ENCODE peak calls at places on chromosomes 5 and 9, in seven cellular contexts. One of them, this sample, is unnamed. For H3K36me3, the result is how much of the 10 kb centered on the place peaks cover.

GRCh38 chr9:5549671-5550650 is 39.6 kb downstream of the PDCD1LG2 start:
- DNase-seq in body of pancreas: no peak
- DNase-seq in heart left ventricle: no peak
- DNase-seq in spleen: no peak
- DNase-seq in adrenal gland: no peak
- DNase-seq in uterus: no peak
- DNase-seq in sigmoid colon: no peak
- DNase-seq in this sample: peak

GRCh38 chr5:135741040-135741439 is 93.4 kb upstream of the SLC25A48 start:
- DNase-seq in adrenal gland: no peak
- DNase-seq in sigmoid colon: no peak
- DNase-seq in uterus: no peak
- DNase-seq in spleen: no peak
- DNase-seq in body of pancreas: no peak
- DNase-seq in heart left ventricle: no peak
- DNase-seq in this sample: no peak

GRCh38 chr9:121182976-121183375 is 18.7 kb downstream of the RAB14 start:
- DNase-seq in spleen: no peak
- DNase-seq in sigmoid colon: no peak
- DNase-seq in body of pancreas: no peak
- DNase-seq in uterus: no peak
- DNase-seq in heart left ventricle: no peak
- DNase-seq in adrenal gland: no peak
- DNase-seq in this sample: no peak

GRCh38 chr5:133688386-133688785 is 76.0 kb upstream of the FSTL4 start:
- DNase-seq in adrenal gland: no peak
- DNase-seq in body of pancreas: no peak
- DNase-seq in spleen: no peak
- DNase-seq in sigmoid colon: no peak
- DNase-seq in uterus: no peak
- DNase-seq in heart left ventricle: no peak
- DNase-seq in this sample: no peak

GRCh38 chr9:131610231-131610761 is 65.0 kb downstream of the PRRT1B start:
- DNase-seq in adrenal gland: no peak
- DNase-seq in body of pancreas: no peak
- DNase-seq in spleen: no peak
- DNase-seq in sigmoid colon: peak
- DNase-seq in uterus: peak
- DNase-seq in heart left ventricle: peak
- DNase-seq in this sample: peak

GRCh38 chr5:150183436-150183835 is 6.4 kb upstream of the SLC6A7 start:
- DNase-seq in uterus: no peak
- DNase-seq in spleen: no peak
- DNase-seq in sigmoid colon: no peak
- DNase-seq in adrenal gland: no peak
- DNase-seq in heart left ventricle: no peak
- DNase-seq in body of pancreas: no peak
- DNase-seq in this sample: no peak

GRCh38 chr5:161372682-161373344 is 173.7 kb downstream of the GABRB2 start:
- DNase-seq in adrenal gland: no peak
- DNase-seq in body of pancreas: no peak
- DNase-seq in heart left ventricle: no peak
- DNase-seq in spleen: no peak
- DNase-seq in uterus: no peak
- DNase-seq in sigmoid colon: no peak
- DNase-seq in this sample: no peak

GRCh38 chr5:32144637-32145207 is 29.4 kb downstream of the GOLPH3 start:
- DNase-seq in sigmoid colon: no peak
- DNase-seq in uterus: no peak
- DNase-seq in heart left ventricle: no peak
- DNase-seq in spleen: no peak
- DNase-seq in body of pancreas: peak
- DNase-seq in adrenal gland: no peak
- DNase-seq in this sample: no peak

GRCh38 chr5:180352116-180352975 is 790 bp downstream of the GFPT2 start:
- DNase-seq in body of pancreas: peak
- DNase-seq in spleen: no peak
- DNase-seq in adrenal gland: peak
- DNase-seq in heart left ventricle: peak
- DNase-seq in sigmoid colon: peak
- DNase-seq in uterus: peak
- DNase-seq in this sample: no peak

GRCh38 chr9:36503172-36504153 is 69.2 kb upstream of the MELK start:
- DNase-seq in adrenal gland: no peak
- DNase-seq in sigmoid colon: no peak
- DNase-seq in spleen: no peak
- DNase-seq in heart left ventricle: no peak
- DNase-seq in body of pancreas: no peak
- DNase-seq in uterus: no peak
- DNase-seq in this sample: no peak

GRCh38 chr9:126612329-126612812 is 1.4 kb upstream of the LMX1B start:
- DNase-seq in heart left ventricle: no peak
- DNase-seq in body of pancreas: no peak
- DNase-seq in sigmoid colon: peak
- DNase-seq in spleen: no peak
- DNase-seq in adrenal gland: no peak
- DNase-seq in uterus: no peak
- DNase-seq in this sample: no peak

GRCh38 chr5:76849767-76850291 is at the start of gene S100Z:
- DNase-seq in body of pancreas: no peak
- DNase-seq in uterus: no peak
- DNase-seq in heart left ventricle: no peak
- DNase-seq in sigmoid colon: no peak
- DNase-seq in spleen: no peak
- DNase-seq in adrenal gland: no peak
- DNase-seq in this sample: no peak

GRCh38 chr5:146548781-146549449 is 32.9 kb upstream of the GPR151 start:
- DNase-seq in adrenal gland: no peak
- DNase-seq in heart left ventricle: no peak
- DNase-seq in body of pancreas: no peak
- DNase-seq in spleen: no peak
- DNase-seq in uterus: no peak
- DNase-seq in sigmoid colon: no peak
- DNase-seq in this sample: no peak

GRCh38 chr5:127515693-127516440 is 1.6 kb upstream of the PRRC1 start:
- DNase-seq in heart left ventricle: no peak
- DNase-seq in sigmoid colon: no peak
- DNase-seq in spleen: no peak
- DNase-seq in body of pancreas: no peak
- DNase-seq in adrenal gland: no peak
- DNase-seq in uterus: no peak
- DNase-seq in this sample: no peak

GRCh38 chr5:127517110-127517479 is 345 bp upstream of the PRRC1 start:
- DNase-seq in adrenal gland: peak
- DNase-seq in sigmoid colon: peak
- DNase-seq in uterus: no peak
- DNase-seq in body of pancreas: peak
- DNase-seq in heart left ventricle: no peak
- DNase-seq in spleen: no peak
- DNase-seq in this sample: no peak

GRCh38 chr5:127519527-127519926 is 2.1 kb downstream of the PRRC1 start:
- DNase-seq in spleen: no peak
- DNase-seq in heart left ventricle: no peak
- DNase-seq in body of pancreas: no peak
- DNase-seq in uterus: no peak
- DNase-seq in adrenal gland: no peak
- DNase-seq in sigmoid colon: no peak
- DNase-seq in this sample: no peak

GRCh38 chr5:127518319-127518621 is 830 bp downstream of the PRRC1 start:
- DNase-seq in body of pancreas: no peak
- DNase-seq in heart left ventricle: no peak
- DNase-seq in spleen: no peak
- DNase-seq in uterus: no peak
- DNase-seq in sigmoid colon: no peak
- DNase-seq in adrenal gland: no peak
- DNase-seq in this sample: no peak

DNA sequence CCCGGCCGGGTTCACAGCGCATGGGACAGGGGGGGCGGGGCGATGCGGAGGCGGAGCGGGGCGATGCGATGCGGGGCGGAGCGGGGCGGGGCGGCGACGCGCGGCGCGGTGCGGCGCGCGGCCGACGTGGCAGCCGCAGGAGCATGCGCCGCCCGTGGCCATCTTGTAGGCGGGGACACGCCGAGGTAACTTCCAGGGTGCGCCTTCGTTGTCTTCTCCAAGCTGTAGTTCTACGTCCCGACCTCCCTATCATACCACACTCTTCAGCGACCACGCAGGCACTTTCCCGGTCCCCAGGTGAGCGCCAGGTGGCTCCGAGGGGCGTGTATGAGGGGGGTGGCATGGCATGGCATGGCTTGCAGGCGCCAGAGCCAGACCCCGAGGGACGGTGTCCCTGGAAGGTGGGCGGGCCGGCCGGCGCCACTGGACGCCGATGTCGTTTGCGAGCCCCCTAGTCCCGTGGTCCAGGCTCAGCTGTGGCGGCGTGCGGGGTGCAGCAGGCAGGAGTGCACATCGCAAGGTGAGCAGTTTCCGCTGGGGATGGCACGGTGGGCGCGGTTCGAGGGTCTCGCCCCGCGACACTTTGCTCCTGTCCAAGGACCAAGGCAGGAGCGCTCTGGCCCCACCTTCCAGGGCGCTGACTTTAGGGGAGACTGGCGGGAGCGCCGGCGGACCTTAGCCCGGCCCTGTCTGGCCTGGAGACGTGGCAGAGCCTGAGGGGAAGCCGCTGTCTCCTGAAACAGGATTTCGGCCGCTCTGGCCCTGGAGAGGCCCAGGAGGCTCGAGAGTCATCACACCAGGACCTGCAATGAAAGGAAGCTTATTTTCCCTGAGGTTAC is at the start of gene PRRC1:
- DNase-seq in adrenal gland: peak
- DNase-seq in spleen: peak
- DNase-seq in sigmoid colon: peak
- DNase-seq in heart left ventricle: peak
- DNase-seq in uterus: peak
- DNase-seq in body of pancreas: peak
- DNase-seq in this sample: peak
- TF ChIP-seq POLR2A in adrenal gland: peak
- TF ChIP-seq POLR2A in spleen: peak
- TF ChIP-seq POLR2A in sigmoid colon: no peak
- TF ChIP-seq POLR2A in heart left ventricle: no peak
- TF ChIP-seq POLR2A in uterus: peak
- TF ChIP-seq POLR2A in body of pancreas: peak
- TF ChIP-seq POLR2A in this sample: peak

GRCh38 chr5:169248520-169248919 is 52.4 kb downstream of the SLIT3 start:
- DNase-seq in adrenal gland: no peak
- DNase-seq in heart left ventricle: no peak
- DNase-seq in sigmoid colon: no peak
- DNase-seq in uterus: no peak
- DNase-seq in body of pancreas: no peak
- DNase-seq in spleen: no peak
- DNase-seq in this sample: no peak
- H3K36me3 ChIP-seq in adrenal gland: under half
- H3K36me3 ChIP-seq in heart left ventricle: under half
- H3K36me3 ChIP-seq in sigmoid colon: under half
- H3K36me3 ChIP-seq in uterus: under half
- H3K36me3 ChIP-seq in body of pancreas: under half
- H3K36me3 ChIP-seq in spleen: under half
- H3K36me3 ChIP-seq in this sample: under half

DNA sequence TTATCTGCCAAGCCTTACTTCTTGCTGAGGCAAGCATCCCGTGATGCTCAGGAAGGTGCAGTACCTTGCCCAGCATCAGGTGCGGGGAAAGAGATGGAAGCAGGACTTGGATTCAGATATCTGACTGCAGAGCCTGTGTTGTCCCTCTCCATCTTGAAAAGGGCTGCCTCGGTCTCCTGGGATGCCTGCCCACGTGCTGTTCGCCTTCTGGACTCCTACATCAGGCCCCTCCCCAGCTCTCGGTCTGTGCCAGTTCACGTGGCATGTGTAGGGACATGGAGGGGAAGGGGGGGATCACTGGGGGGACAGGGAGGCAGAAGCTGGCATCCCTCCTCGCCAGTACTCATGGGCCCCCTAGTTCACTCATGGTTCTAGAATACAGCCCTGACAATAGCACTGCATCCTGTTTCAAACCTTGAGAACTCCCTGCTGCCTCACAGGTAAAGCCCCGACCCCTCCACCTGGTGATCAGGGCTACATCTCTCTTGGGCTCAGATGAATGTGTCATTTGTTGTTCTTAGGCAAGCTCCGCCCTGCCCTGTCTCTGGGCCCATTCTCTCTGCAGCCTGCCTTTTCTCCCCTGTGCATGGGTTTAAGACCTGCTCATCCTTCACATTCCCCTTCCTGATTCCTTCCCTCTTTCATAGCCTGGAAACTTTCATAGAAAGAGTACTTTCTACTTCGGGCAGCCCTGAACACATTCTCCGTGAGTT is 38.8 kb upstream of the SLC25A51 start:
- DNase-seq in adrenal gland: no peak
- DNase-seq in body of pancreas: no peak
- DNase-seq in heart left ventricle: no peak
- DNase-seq in sigmoid colon: no peak
- DNase-seq in spleen: no peak
- DNase-seq in uterus: no peak
- DNase-seq in this sample: no peak
- H3K27ac ChIP-seq in adrenal gland: no peak
- H3K27ac ChIP-seq in body of pancreas: no peak
- H3K27ac ChIP-seq in heart left ventricle: no peak
- H3K27ac ChIP-seq in sigmoid colon: peak
- H3K27ac ChIP-seq in spleen: no peak
- H3K27ac ChIP-seq in uterus: no peak
- H3K27ac ChIP-seq in this sample: no peak

GRCh38 chr5:134738133-134738962 is at the start of gene CAMLG:
- DNase-seq in sigmoid colon: peak
- DNase-seq in adrenal gland: peak
- DNase-seq in heart left ventricle: peak
- DNase-seq in body of pancreas: peak
- DNase-seq in uterus: peak
- DNase-seq in spleen: peak
- DNase-seq in this sample: peak
- TF ChIP-seq POLR2A in sigmoid colon: peak
- TF ChIP-seq POLR2A in adrenal gland: peak
- TF ChIP-seq POLR2A in heart left ventricle: peak
- TF ChIP-seq POLR2A in body of pancreas: peak
- TF ChIP-seq POLR2A in uterus: peak
- TF ChIP-seq POLR2A in spleen: peak
- TF ChIP-seq POLR2A in this sample: peak